ENCODE peak calls at places on chromosomes 5 and 9, in seven cellular contexts. Q is H7, G is HepG2, N is left ventricle myocardium inferior, L is endodermal cell, J is mammary epithelial cell, H is Peyer's patch. T is an unnamed sample.

GRCh38 chr5:121319292-121319691 is 532.4 kb upstream of the FTMT start:
- DNase-seq in H (no peak), Q (no peak), L (no peak), N (no peak), G (no peak), J (no peak), T (no peak)

GRCh38 chr9:19148170-19148569 is 20.9 kb upstream of the PLIN2 start:
- DNase-seq in Q (no peak), J (no peak), L (no peak), N (no peak), G (no peak), H (no peak), T (no peak)

GRCh38 chr5:131379723-131380122 is 115.9 kb downstream of the CDC42SE2 start:
- DNase-seq in L (no peak), J (no peak), G (peak), Q (no peak), N (no peak), H (no peak), T (peak)

GRCh38 chr5:150641006-150641570 is 628 bp downstream of the SYNPO start:
- DNase-seq in J (no peak), G (peak), N (peak), L (no peak), Q (no peak), H (no peak), T (peak)

GRCh38 chr9:106930477-106930876 is 67.5 kb downstream of the ZNF462 start:
- DNase-seq in G (no peak), J (no peak), H (no peak), L (no peak), Q (no peak), N (no peak), T (no peak)

GRCh38 chr9:89363921-89364663 is 45.8 kb downstream of the SECISBP2 start:
- DNase-seq in Q (peak), N (no peak), J (no peak), H (peak), L (no peak), G (no peak), T (no peak)

GRCh38 chr9:35705836-35706430 is 16.2 kb upstream of the TPM2 start:
- DNase-seq in J (no peak), N (no peak), G (no peak), Q (no peak), L (no peak), H (no peak), T (no peak)

GRCh38 chr5:132388244-132389050 is 18.9 kb downstream of the SLC22A5 start:
- DNase-seq in Q (no peak), J (no peak), N (no peak), G (no peak), L (peak), H (no peak), T (no peak)

GRCh38 chr5:145778144-145778900 is 56.8 kb downstream of the PRELID2 start:
- DNase-seq in N (no peak), L (no peak), J (no peak), G (no peak), H (no peak), Q (no peak), T (no peak)

GRCh38 chr5:176847726-176848290 is 37.4 kb downstream of the UNC5A start:
- DNase-seq in H (no peak), G (no peak), N (no peak), L (no peak), J (no peak), Q (peak), T (no peak)

GRCh38 chr9:15622596-15622995 is 69.8 kb downstream of the CCDC171 start:
- DNase-seq in G (no peak), Q (peak), J (no peak), L (no peak), N (no peak), H (no peak), T (no peak)

GRCh38 chr5:11902304-11902703 is 1.9 kb downstream of the CTNND2 start:
- DNase-seq in L (no peak), N (no peak), J (no peak), G (no peak), H (no peak), Q (no peak), T (no peak)

GRCh38 chr5:61280766-61281427 is 51.2 kb upstream of the ZSWIM6 start:
- DNase-seq in J (peak), H (peak), G (no peak), Q (no peak), L (no peak), N (peak), T (no peak)

GRCh38 chr9:90365646-90366045 is 277.0 kb downstream of the DIRAS2 start:
- DNase-seq in N (no peak), H (no peak), G (no peak), J (no peak), Q (no peak), L (no peak), T (no peak)

GRCh38 chr9:16625831-16626230 is 244.6 kb downstream of the BNC2 start:
- DNase-seq in L (no peak), G (no peak), N (no peak), Q (no peak), J (no peak), H (no peak), T (no peak)

GRCh38 chr5:23675456-23675855 is 168.0 kb downstream of the PRDM9 start:
- DNase-seq in H (no peak), Q (no peak), G (no peak), L (no peak), N (no peak), J (no peak), T (no peak)

GRCh38 chr5:130316971-130317421 is 412.7 kb downstream of the CHSY3 start:
- DNase-seq in G (no peak), N (no peak), H (no peak), Q (no peak), J (no peak), L (peak), T (no peak)

DNA sequence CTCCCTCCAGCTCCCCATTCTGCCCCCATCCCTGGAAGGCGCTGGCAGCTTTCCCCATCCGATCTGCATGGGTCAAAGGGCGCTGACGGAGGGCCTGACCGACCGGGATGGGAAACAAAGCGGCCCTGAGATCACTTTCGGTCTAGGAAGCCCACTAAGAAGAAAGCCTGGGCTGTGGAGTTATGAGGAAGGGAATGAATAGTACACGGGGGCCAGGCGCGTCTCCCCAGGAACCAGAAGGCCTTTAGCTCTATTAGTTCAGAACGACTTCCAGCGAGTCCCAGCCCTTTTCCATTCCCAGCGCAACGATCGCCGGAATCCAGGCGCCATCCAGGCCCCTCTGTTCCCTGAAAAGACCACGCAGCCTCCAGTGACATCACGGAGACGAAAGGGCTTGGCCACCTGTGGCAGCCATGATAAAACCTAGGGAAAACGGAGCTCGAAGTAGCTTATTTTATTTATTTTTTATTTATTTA is 70.1 kb upstream of the CCDC180 start:
- DNase-seq in G (peak), L (peak), Q (peak), J (no peak), N (no peak), H (no peak), T (no peak)
- H3K4me3 ChIP-seq in G (peak), L (peak), Q (peak), J (peak), N (peak), H (peak), T (peak)

DNA sequence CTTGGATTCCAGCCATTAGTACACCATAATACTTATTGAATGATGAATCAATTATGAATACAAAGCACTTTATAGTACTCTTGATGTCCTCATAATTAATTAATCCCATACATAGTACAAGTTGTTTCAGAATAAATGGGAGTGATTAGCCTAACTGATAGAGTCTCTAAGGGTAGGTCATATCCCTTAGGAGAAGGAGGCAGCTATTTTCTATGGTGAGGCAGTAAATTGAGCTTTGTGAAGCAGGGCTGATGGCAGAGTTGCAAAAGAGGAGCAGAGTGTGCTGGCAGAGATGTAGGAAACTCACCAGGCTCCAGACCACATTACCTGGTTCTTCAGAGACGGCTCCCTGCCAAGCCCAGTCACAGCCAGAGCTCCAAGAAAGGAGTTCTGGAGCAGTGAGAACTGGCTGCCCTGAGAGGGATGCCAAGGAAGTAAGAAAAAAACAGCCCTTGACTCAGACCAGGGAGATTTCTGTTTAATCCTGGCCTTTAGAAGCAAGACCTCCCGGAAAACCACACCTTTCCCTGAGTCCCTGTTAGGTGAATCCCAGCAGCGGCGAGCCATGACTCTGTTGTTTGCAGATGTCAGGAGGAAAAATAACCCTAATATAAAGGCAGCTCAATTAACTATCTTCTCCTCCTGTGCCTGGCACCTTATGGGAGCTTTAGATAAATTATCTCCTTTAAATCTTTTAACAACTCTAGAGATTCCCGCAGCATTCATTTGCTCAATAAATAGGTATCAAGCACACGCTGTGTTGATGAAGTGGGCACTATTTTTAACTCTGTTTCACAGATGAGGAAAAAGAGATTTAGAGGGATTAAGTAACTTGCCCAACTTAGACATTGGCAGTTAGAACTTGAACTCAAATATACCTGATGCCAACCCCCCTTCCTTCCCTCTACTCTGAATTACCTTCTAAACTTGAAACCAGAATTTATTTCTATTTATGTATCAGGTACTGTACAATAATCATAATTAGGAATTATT is 112.7 kb downstream of the SH3TC2 start:
- DNase-seq in G (no peak), L (peak), Q (no peak), N (peak), J (peak), H (no peak), T (no peak)
- H3K4me3 ChIP-seq in G (no peak), L (peak), Q (no peak), N (no peak), J (no peak), H (no peak), T (no peak)

GRCh38 chr5:118236108-118236849 is 752.1 kb downstream of the DTWD2 start:
- DNase-seq in G (no peak), L (no peak), N (no peak), Q (no peak), J (no peak), H (no peak), T (no peak)
- H3K4me3 ChIP-seq in G (no peak), L (no peak), N (no peak), Q (no peak), J (no peak), H (no peak), T (no peak)

DNA sequence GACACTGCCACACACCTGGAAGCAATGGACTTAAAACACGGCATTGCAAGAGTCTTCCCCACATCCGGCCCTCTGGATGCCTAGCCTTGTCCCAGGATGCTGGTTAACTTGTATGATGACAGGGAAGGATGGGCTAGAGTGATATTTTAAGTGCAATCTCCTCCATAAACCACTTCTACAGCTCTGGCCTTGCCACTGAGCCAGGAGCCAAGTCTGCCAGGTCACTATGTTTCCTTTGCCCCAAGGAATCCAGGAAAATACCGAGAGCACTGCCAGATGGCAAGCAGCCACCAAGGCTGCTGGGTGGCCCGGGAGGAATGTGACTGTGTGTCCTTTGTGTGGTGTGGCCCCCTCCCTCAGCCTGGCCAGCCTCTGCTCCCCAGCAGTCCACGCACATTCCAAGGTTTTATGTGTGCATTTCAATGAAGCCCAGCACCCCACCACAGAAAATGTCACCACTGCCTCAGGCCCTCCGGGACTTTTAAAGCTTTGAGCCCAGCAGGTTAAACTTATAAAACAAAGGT is 106.0 kb downstream of the FRMD3 start:
- DNase-seq in N (peak), L (peak), H (peak), J (no peak), G (peak), Q (peak), T (peak)
- H3K4me3 ChIP-seq in N (no peak), L (no peak), H (no peak), J (no peak), G (peak), Q (no peak), T (no peak)

GRCh38 chr5:34536699-34537098 is 119.4 kb upstream of the RAI14 start:
- DNase-seq in N (no peak), G (no peak), H (no peak), J (no peak), L (no peak), Q (no peak), T (no peak)
- H3K4me3 ChIP-seq in N (no peak), G (no peak), H (no peak), J (no peak), L (no peak), Q (no peak), T (no peak)

DNA sequence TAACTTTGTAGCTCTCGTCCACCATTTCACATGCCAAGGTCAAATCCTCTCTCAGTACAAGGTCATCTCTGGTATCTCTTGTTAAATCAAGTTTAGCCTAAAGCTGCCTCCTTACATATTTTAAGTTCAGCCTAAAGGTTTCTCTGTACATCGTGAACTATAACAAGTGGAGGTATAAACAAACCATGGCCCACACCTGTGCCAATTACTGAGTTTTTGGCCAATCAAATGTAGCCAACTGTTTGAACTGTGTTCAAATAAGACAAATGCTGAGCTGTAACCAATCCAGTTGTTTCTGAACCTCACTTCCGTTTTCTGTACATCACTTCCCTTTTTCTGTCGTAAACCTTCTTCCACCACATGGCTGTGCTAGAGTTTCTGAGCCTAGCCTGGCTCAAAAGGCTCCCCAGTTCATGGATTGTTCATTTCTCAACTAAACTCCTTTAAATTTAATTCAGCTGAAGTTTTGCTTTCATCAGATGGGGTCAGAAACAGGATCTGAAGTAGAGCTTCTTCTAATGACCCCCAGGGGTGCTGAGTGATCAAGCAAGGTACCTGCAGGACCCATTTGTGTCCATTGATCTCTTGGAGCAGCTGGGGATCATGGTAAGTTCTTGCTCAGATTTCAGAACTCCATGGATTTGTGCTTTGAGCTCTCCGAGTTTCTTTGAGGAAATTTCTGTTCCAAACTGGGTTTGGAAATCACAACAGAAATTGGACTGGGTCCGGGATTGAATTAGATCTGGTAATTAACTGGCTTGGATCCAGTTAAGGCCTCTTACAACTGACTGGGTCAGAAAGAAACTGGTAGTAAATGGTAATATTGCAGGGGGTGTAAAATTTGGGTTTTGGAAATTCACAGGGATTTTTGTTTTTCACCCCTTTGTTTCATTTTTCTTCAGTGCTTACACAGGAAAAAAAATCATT is 11.0 kb upstream of the NANS start:
- DNase-seq in L (no peak), G (peak), J (no peak), H (no peak), Q (no peak), N (no peak), T (no peak)
- H3K4me3 ChIP-seq in L (no peak), G (peak), J (no peak), H (no peak), Q (no peak), N (no peak), T (peak)

GRCh38 chr9:93950619-93951601 is 4.2 kb downstream of the BARX1 start:
- DNase-seq in N (no peak), L (peak), J (peak), H (no peak), G (no peak), Q (peak), T (no peak)
- H3K4me3 ChIP-seq in N (peak), L (peak), J (peak), H (peak), G (peak), Q (peak), T (peak)

GRCh38 chr9:126839301-126839700 is 21.1 kb upstream of the ZBTB34 start:
- DNase-seq in L (peak), G (no peak), N (no peak), J (no peak), H (no peak), Q (no peak), T (no peak)
- H3K4me3 ChIP-seq in L (no peak), G (no peak), N (no peak), J (no peak), H (no peak), Q (no peak), T (no peak)

GRCh38 chr5:59587489-59588337 is 305.8 kb downstream of the PDE4D start:
- DNase-seq in N (peak), H (peak), J (no peak), L (peak), G (no peak), Q (peak), T (peak)
- H3K4me3 ChIP-seq in N (peak), H (peak), J (no peak), L (peak), G (no peak), Q (no peak), T (peak)

GRCh38 chr5:1343931-1344901 is 683 bp downstream of the CLPTM1L start:
- DNase-seq in N (no peak), G (no peak), L (no peak), J (peak), H (peak), Q (no peak), T (no peak)
- H3K4me3 ChIP-seq in N (peak), G (peak), L (peak), J (peak), H (peak), Q (peak), T (peak)

T was measured in skeletal muscle cell.